ENCODE peak calls at places on chromosomes 7 and 10, in seven cellular contexts. One of them, this sample, is unnamed.

GRCh38 chr10:32114500-32114899 is 58.3 kb upstream of the KIF5B start:
- DNase-seq in stimulated activated CD8-positive, alpha-beta memory T cell treated with anti-CD3 and anti-CD28 coated beads, Interleukin-4, amount 100 ng/mL, for 48 hours: no peak
- DNase-seq in thoracic aorta: no peak
- DNase-seq in stimulated activated CD4-positive, alpha-beta T cell treated with anti-CD3 and anti-CD28 coated beads, Interleukin-15, amount 100 ng/mL, for 1 hour: no peak
- DNase-seq in psoas muscle: no peak
- DNase-seq in lung: no peak
- DNase-seq in coronary artery: no peak
- DNase-seq in this sample: no peak

GRCh38 chr10:60209874-60210584 is 179.6 kb downstream of the ANK3 start:
- DNase-seq in psoas muscle: no peak
- DNase-seq in coronary artery: no peak
- DNase-seq in lung: no peak
- DNase-seq in stimulated activated CD4-positive, alpha-beta T cell treated with anti-CD3 and anti-CD28 coated beads, Interleukin-15, amount 100 ng/mL, for 1 hour: no peak
- DNase-seq in thoracic aorta: no peak
- DNase-seq in stimulated activated CD8-positive, alpha-beta memory T cell treated with anti-CD3 and anti-CD28 coated beads, Interleukin-4, amount 100 ng/mL, for 48 hours: no peak
- DNase-seq in this sample: no peak

GRCh38 chr10:75038335-75038734 is 73.1 kb upstream of the SAMD8 start:
- DNase-seq in psoas muscle: no peak
- DNase-seq in lung: no peak
- DNase-seq in thoracic aorta: no peak
- DNase-seq in coronary artery: peak
- DNase-seq in stimulated activated CD8-positive, alpha-beta memory T cell treated with anti-CD3 and anti-CD28 coated beads, Interleukin-4, amount 100 ng/mL, for 48 hours: no peak
- DNase-seq in stimulated activated CD4-positive, alpha-beta T cell treated with anti-CD3 and anti-CD28 coated beads, Interleukin-15, amount 100 ng/mL, for 1 hour: no peak
- DNase-seq in this sample: peak

GRCh38 chr10:60238408-60239100 is 151.1 kb downstream of the ANK3 start:
- DNase-seq in psoas muscle: no peak
- DNase-seq in thoracic aorta: no peak
- DNase-seq in stimulated activated CD8-positive, alpha-beta memory T cell treated with anti-CD3 and anti-CD28 coated beads, Interleukin-4, amount 100 ng/mL, for 48 hours: no peak
- DNase-seq in lung: no peak
- DNase-seq in stimulated activated CD4-positive, alpha-beta T cell treated with anti-CD3 and anti-CD28 coated beads, Interleukin-15, amount 100 ng/mL, for 1 hour: no peak
- DNase-seq in coronary artery: no peak
- DNase-seq in this sample: no peak

GRCh38 chr7:119999743-120000475 is 273.1 kb upstream of the KCND2 start:
- DNase-seq in thoracic aorta: no peak
- DNase-seq in lung: no peak
- DNase-seq in coronary artery: no peak
- DNase-seq in stimulated activated CD4-positive, alpha-beta T cell treated with anti-CD3 and anti-CD28 coated beads, Interleukin-15, amount 100 ng/mL, for 1 hour: no peak
- DNase-seq in psoas muscle: no peak
- DNase-seq in stimulated activated CD8-positive, alpha-beta memory T cell treated with anti-CD3 and anti-CD28 coated beads, Interleukin-4, amount 100 ng/mL, for 48 hours: no peak
- DNase-seq in this sample: no peak

GRCh38 chr7:8500286-8500685 is 66.9 kb downstream of the NXPH1 start:
- DNase-seq in thoracic aorta: no peak
- DNase-seq in coronary artery: no peak
- DNase-seq in lung: no peak
- DNase-seq in psoas muscle: no peak
- DNase-seq in stimulated activated CD4-positive, alpha-beta T cell treated with anti-CD3 and anti-CD28 coated beads, Interleukin-15, amount 100 ng/mL, for 1 hour: no peak
- DNase-seq in stimulated activated CD8-positive, alpha-beta memory T cell treated with anti-CD3 and anti-CD28 coated beads, Interleukin-4, amount 100 ng/mL, for 48 hours: no peak
- DNase-seq in this sample: no peak

GRCh38 chr7:83347836-83348482 is 185.3 kb upstream of the PCLO start:
- DNase-seq in stimulated activated CD4-positive, alpha-beta T cell treated with anti-CD3 and anti-CD28 coated beads, Interleukin-15, amount 100 ng/mL, for 1 hour: no peak
- DNase-seq in thoracic aorta: no peak
- DNase-seq in stimulated activated CD8-positive, alpha-beta memory T cell treated with anti-CD3 and anti-CD28 coated beads, Interleukin-4, amount 100 ng/mL, for 48 hours: no peak
- DNase-seq in coronary artery: no peak
- DNase-seq in lung: no peak
- DNase-seq in psoas muscle: no peak
- DNase-seq in this sample: no peak

GRCh38 chr7:71459137-71459536 is 327.2 kb downstream of the GALNT17 start:
- DNase-seq in thoracic aorta: no peak
- DNase-seq in coronary artery: no peak
- DNase-seq in lung: no peak
- DNase-seq in stimulated activated CD8-positive, alpha-beta memory T cell treated with anti-CD3 and anti-CD28 coated beads, Interleukin-4, amount 100 ng/mL, for 48 hours: no peak
- DNase-seq in psoas muscle: no peak
- DNase-seq in stimulated activated CD4-positive, alpha-beta T cell treated with anti-CD3 and anti-CD28 coated beads, Interleukin-15, amount 100 ng/mL, for 1 hour: no peak
- DNase-seq in this sample: no peak

GRCh38 chr10:70430489-70431445 is 10.7 kb downstream of the NODAL start:
- DNase-seq in coronary artery: peak
- DNase-seq in lung: peak
- DNase-seq in stimulated activated CD8-positive, alpha-beta memory T cell treated with anti-CD3 and anti-CD28 coated beads, Interleukin-4, amount 100 ng/mL, for 48 hours: no peak
- DNase-seq in psoas muscle: peak
- DNase-seq in thoracic aorta: peak
- DNase-seq in stimulated activated CD4-positive, alpha-beta T cell treated with anti-CD3 and anti-CD28 coated beads, Interleukin-15, amount 100 ng/mL, for 1 hour: no peak
- DNase-seq in this sample: peak

GRCh38 chr7:150340024-150340749 is 1.2 kb downstream of the RARRES2 start:
- DNase-seq in psoas muscle: peak
- DNase-seq in lung: no peak
- DNase-seq in stimulated activated CD4-positive, alpha-beta T cell treated with anti-CD3 and anti-CD28 coated beads, Interleukin-15, amount 100 ng/mL, for 1 hour: no peak
- DNase-seq in stimulated activated CD8-positive, alpha-beta memory T cell treated with anti-CD3 and anti-CD28 coated beads, Interleukin-4, amount 100 ng/mL, for 48 hours: peak
- DNase-seq in coronary artery: no peak
- DNase-seq in thoracic aorta: no peak
- DNase-seq in this sample: peak

GRCh38 chr7:81725003-81725402 is 44.8 kb downstream of the HGF start:
- DNase-seq in stimulated activated CD4-positive, alpha-beta T cell treated with anti-CD3 and anti-CD28 coated beads, Interleukin-15, amount 100 ng/mL, for 1 hour: no peak
- DNase-seq in psoas muscle: no peak
- DNase-seq in coronary artery: no peak
- DNase-seq in stimulated activated CD8-positive, alpha-beta memory T cell treated with anti-CD3 and anti-CD28 coated beads, Interleukin-4, amount 100 ng/mL, for 48 hours: no peak
- DNase-seq in thoracic aorta: no peak
- DNase-seq in lung: no peak
- DNase-seq in this sample: no peak

GRCh38 chr10:47319798-47320197 is 2.5 kb upstream of the GDF2 start:
- DNase-seq in coronary artery: no peak
- DNase-seq in lung: no peak
- DNase-seq in stimulated activated CD4-positive, alpha-beta T cell treated with anti-CD3 and anti-CD28 coated beads, Interleukin-15, amount 100 ng/mL, for 1 hour: no peak
- DNase-seq in thoracic aorta: no peak
- DNase-seq in stimulated activated CD8-positive, alpha-beta memory T cell treated with anti-CD3 and anti-CD28 coated beads, Interleukin-4, amount 100 ng/mL, for 48 hours: no peak
- DNase-seq in psoas muscle: peak
- DNase-seq in this sample: no peak

GRCh38 chr10:97096327-97097153 is 89.2 kb downstream of the SLIT1 start:
- DNase-seq in stimulated activated CD4-positive, alpha-beta T cell treated with anti-CD3 and anti-CD28 coated beads, Interleukin-15, amount 100 ng/mL, for 1 hour: no peak
- DNase-seq in lung: no peak
- DNase-seq in stimulated activated CD8-positive, alpha-beta memory T cell treated with anti-CD3 and anti-CD28 coated beads, Interleukin-4, amount 100 ng/mL, for 48 hours: no peak
- DNase-seq in psoas muscle: peak
- DNase-seq in coronary artery: no peak
- DNase-seq in thoracic aorta: no peak
- DNase-seq in this sample: peak

GRCh38 chr7:30812676-30813075 is 41.5 kb downstream of the MINDY4 start:
- DNase-seq in lung: peak
- DNase-seq in coronary artery: no peak
- DNase-seq in thoracic aorta: no peak
- DNase-seq in psoas muscle: no peak
- DNase-seq in stimulated activated CD8-positive, alpha-beta memory T cell treated with anti-CD3 and anti-CD28 coated beads, Interleukin-4, amount 100 ng/mL, for 48 hours: no peak
- DNase-seq in stimulated activated CD4-positive, alpha-beta T cell treated with anti-CD3 and anti-CD28 coated beads, Interleukin-15, amount 100 ng/mL, for 1 hour: no peak
- DNase-seq in this sample: no peak

This sample was measured in left cardiac atrium.